ENCODE peak calls at places on chromosomes 7 and 10, in nine cellular contexts. One of them, this sample, is unnamed.

GRCh38 chr10:111473361-111473760 is 396.5 kb downstream of the ADRA2A start:
- DNase-seq in psoas muscle: no peak
- DNase-seq in Peyer's patch: no peak
- DNase-seq in fibroblast of lung: no peak
- DNase-seq in heart right ventricle: no peak
- DNase-seq in pancreas: no peak
- DNase-seq in upper lobe of left lung: no peak
- DNase-seq in GM23338: no peak
- DNase-seq in H9: no peak
- DNase-seq in this sample: no peak

GRCh38 chr10:93363891-93364648 is 118.1 kb downstream of the MYOF start:
- DNase-seq in psoas muscle: peak
- DNase-seq in Peyer's patch: no peak
- DNase-seq in fibroblast of lung: peak
- DNase-seq in heart right ventricle: peak
- DNase-seq in pancreas: no peak
- DNase-seq in upper lobe of left lung: peak
- DNase-seq in GM23338: no peak
- DNase-seq in H9: no peak
- DNase-seq in this sample: no peak

GRCh38 chr10:75408512-75408881 is 6.9 kb upstream of the ZNF503 start:
- DNase-seq in psoas muscle: peak
- DNase-seq in Peyer's patch: no peak
- DNase-seq in fibroblast of lung: no peak
- DNase-seq in heart right ventricle: peak
- DNase-seq in pancreas: peak
- DNase-seq in upper lobe of left lung: peak
- DNase-seq in GM23338: no peak
- DNase-seq in H9: no peak
- DNase-seq in this sample: no peak

GRCh38 chr10:110471566-110472139 is 26.1 kb upstream of the DUSP5 start:
- DNase-seq in psoas muscle: no peak
- DNase-seq in Peyer's patch: no peak
- DNase-seq in fibroblast of lung: peak
- DNase-seq in heart right ventricle: no peak
- DNase-seq in pancreas: no peak
- DNase-seq in upper lobe of left lung: no peak
- DNase-seq in GM23338: no peak
- DNase-seq in H9: no peak
- DNase-seq in this sample: no peak

GRCh38 chr10:34281661-34282060 is 533.4 kb downstream of the PARD3 start:
- DNase-seq in psoas muscle: no peak
- DNase-seq in Peyer's patch: no peak
- DNase-seq in fibroblast of lung: no peak
- DNase-seq in heart right ventricle: no peak
- DNase-seq in pancreas: no peak
- DNase-seq in upper lobe of left lung: no peak
- DNase-seq in GM23338: no peak
- DNase-seq in H9: no peak
- DNase-seq in this sample: no peak

GRCh38 chr10:101354584-101355070 is 662 bp downstream of the BTRC start:
- DNase-seq in psoas muscle: no peak
- DNase-seq in Peyer's patch: no peak
- DNase-seq in fibroblast of lung: no peak
- DNase-seq in heart right ventricle: no peak
- DNase-seq in pancreas: no peak
- DNase-seq in upper lobe of left lung: no peak
- DNase-seq in GM23338: no peak
- DNase-seq in H9: no peak
- DNase-seq in this sample: no peak

GRCh38 chr7:83365746-83366145 is 203.1 kb upstream of the PCLO start:
- DNase-seq in psoas muscle: no peak
- DNase-seq in Peyer's patch: no peak
- DNase-seq in fibroblast of lung: no peak
- DNase-seq in heart right ventricle: no peak
- DNase-seq in pancreas: no peak
- DNase-seq in upper lobe of left lung: no peak
- DNase-seq in GM23338: no peak
- DNase-seq in H9: no peak
- DNase-seq in this sample: no peak

GRCh38 chr7:95421847-95422444 is 12.9 kb downstream of the PON2 start:
- DNase-seq in psoas muscle: no peak
- DNase-seq in Peyer's patch: no peak
- DNase-seq in fibroblast of lung: peak
- DNase-seq in heart right ventricle: no peak
- DNase-seq in pancreas: no peak
- DNase-seq in upper lobe of left lung: no peak
- DNase-seq in GM23338: no peak
- DNase-seq in H9: no peak
- DNase-seq in this sample: no peak

GRCh38 chr7:157964016-157964415 is 623.6 kb downstream of the PTPRN2 start:
- DNase-seq in psoas muscle: no peak
- DNase-seq in Peyer's patch: no peak
- DNase-seq in fibroblast of lung: no peak
- DNase-seq in heart right ventricle: no peak
- DNase-seq in pancreas: no peak
- DNase-seq in upper lobe of left lung: peak
- DNase-seq in GM23338: no peak
- DNase-seq in H9: no peak
- DNase-seq in this sample: no peak

GRCh38 chr10:4174197-4174596 is 389.2 kb upstream of the KLF6 start:
- DNase-seq in psoas muscle: no peak
- DNase-seq in Peyer's patch: no peak
- DNase-seq in fibroblast of lung: no peak
- DNase-seq in heart right ventricle: no peak
- DNase-seq in pancreas: no peak
- DNase-seq in upper lobe of left lung: no peak
- DNase-seq in GM23338: peak
- DNase-seq in H9: peak
- DNase-seq in this sample: no peak

GRCh38 chr10:51892965-51893658 is 193.7 kb upstream of the CSTF2T start:
- DNase-seq in psoas muscle: no peak
- DNase-seq in Peyer's patch: no peak
- DNase-seq in fibroblast of lung: no peak
- DNase-seq in heart right ventricle: no peak
- DNase-seq in pancreas: no peak
- DNase-seq in upper lobe of left lung: no peak
- DNase-seq in GM23338: peak
- DNase-seq in H9: peak
- DNase-seq in this sample: no peak

GRCh38 chr7:22841954-22842353 is 19.3 kb upstream of the TOMM7 start:
- DNase-seq in psoas muscle: peak
- DNase-seq in Peyer's patch: no peak
- DNase-seq in fibroblast of lung: no peak
- DNase-seq in heart right ventricle: no peak
- DNase-seq in pancreas: no peak
- DNase-seq in upper lobe of left lung: no peak
- DNase-seq in GM23338: peak
- DNase-seq in H9: no peak
- DNase-seq in this sample: no peak

GRCh38 chr7:135976312-135977019 is 693 bp downstream of the MTPN start:
- DNase-seq in psoas muscle: no peak
- DNase-seq in Peyer's patch: no peak
- DNase-seq in fibroblast of lung: no peak
- DNase-seq in heart right ventricle: no peak
- DNase-seq in pancreas: peak
- DNase-seq in upper lobe of left lung: peak
- DNase-seq in GM23338: peak
- DNase-seq in H9: peak
- DNase-seq in this sample: no peak

GRCh38 chr10:108095932-108096925 is 931.7 kb upstream of the SORCS1 start:
- DNase-seq in psoas muscle: peak
- DNase-seq in Peyer's patch: no peak
- DNase-seq in fibroblast of lung: no peak
- DNase-seq in heart right ventricle: peak
- DNase-seq in pancreas: no peak
- DNase-seq in upper lobe of left lung: no peak
- DNase-seq in GM23338: no peak
- DNase-seq in H9: peak
- DNase-seq in this sample: no peak

GRCh38 chr10:34076443-34076842 is 738.7 kb downstream of the PARD3 start:
- DNase-seq in psoas muscle: no peak
- DNase-seq in Peyer's patch: no peak
- DNase-seq in fibroblast of lung: no peak
- DNase-seq in heart right ventricle: no peak
- DNase-seq in pancreas: no peak
- DNase-seq in upper lobe of left lung: no peak
- DNase-seq in GM23338: no peak
- DNase-seq in H9: no peak
- DNase-seq in this sample: no peak

GRCh38 chr7:153847828-153848227 is 204.4 kb upstream of the DPP6 start:
- DNase-seq in psoas muscle: no peak
- DNase-seq in Peyer's patch: no peak
- DNase-seq in fibroblast of lung: no peak
- DNase-seq in heart right ventricle: no peak
- DNase-seq in pancreas: no peak
- DNase-seq in upper lobe of left lung: no peak
- DNase-seq in GM23338: no peak
- DNase-seq in H9: no peak
- DNase-seq in this sample: no peak

GRCh38 chr7:43671520-43671919 is 57.8 kb downstream of the COA1 start:
- DNase-seq in psoas muscle: no peak
- DNase-seq in Peyer's patch: no peak
- DNase-seq in fibroblast of lung: no peak
- DNase-seq in heart right ventricle: no peak
- DNase-seq in pancreas: no peak
- DNase-seq in upper lobe of left lung: no peak
- DNase-seq in GM23338: no peak
- DNase-seq in H9: no peak
- DNase-seq in this sample: no peak

GRCh38 chr7:43669286-43670081 is 59.8 kb downstream of the COA1 start:
- DNase-seq in psoas muscle: no peak
- DNase-seq in Peyer's patch: no peak
- DNase-seq in fibroblast of lung: peak
- DNase-seq in heart right ventricle: no peak
- DNase-seq in pancreas: no peak
- DNase-seq in upper lobe of left lung: no peak
- DNase-seq in GM23338: peak
- DNase-seq in H9: peak
- DNase-seq in this sample: peak

GRCh38 chr7:43666938-43667337 is 62.4 kb downstream of the COA1 start:
- DNase-seq in psoas muscle: no peak
- DNase-seq in Peyer's patch: no peak
- DNase-seq in fibroblast of lung: peak
- DNase-seq in heart right ventricle: no peak
- DNase-seq in pancreas: no peak
- DNase-seq in upper lobe of left lung: no peak
- DNase-seq in GM23338: no peak
- DNase-seq in H9: no peak
- DNase-seq in this sample: no peak

GRCh38 chr7:43664681-43665080 is 64.6 kb downstream of the COA1 start:
- DNase-seq in psoas muscle: no peak
- DNase-seq in Peyer's patch: no peak
- DNase-seq in fibroblast of lung: no peak
- DNase-seq in heart right ventricle: no peak
- DNase-seq in pancreas: no peak
- DNase-seq in upper lobe of left lung: no peak
- DNase-seq in GM23338: no peak
- DNase-seq in H9: no peak
- DNase-seq in this sample: no peak

GRCh38 chr7:43668035-43668434 is 61.3 kb downstream of the COA1 start:
- DNase-seq in psoas muscle: no peak
- DNase-seq in Peyer's patch: no peak
- DNase-seq in fibroblast of lung: no peak
- DNase-seq in heart right ventricle: no peak
- DNase-seq in pancreas: no peak
- DNase-seq in upper lobe of left lung: no peak
- DNase-seq in GM23338: no peak
- DNase-seq in H9: no peak
- DNase-seq in this sample: no peak
- TF ChIP-seq CTCF in psoas muscle: no peak
- TF ChIP-seq CTCF in Peyer's patch: no peak
- TF ChIP-seq CTCF in fibroblast of lung: no peak
- TF ChIP-seq CTCF in heart right ventricle: no peak
- TF ChIP-seq CTCF in pancreas: no peak
- TF ChIP-seq CTCF in upper lobe of left lung: no peak
- TF ChIP-seq CTCF in GM23338: no peak
- TF ChIP-seq CTCF in H9: no peak
- TF ChIP-seq CTCF in this sample: no peak

DNA sequence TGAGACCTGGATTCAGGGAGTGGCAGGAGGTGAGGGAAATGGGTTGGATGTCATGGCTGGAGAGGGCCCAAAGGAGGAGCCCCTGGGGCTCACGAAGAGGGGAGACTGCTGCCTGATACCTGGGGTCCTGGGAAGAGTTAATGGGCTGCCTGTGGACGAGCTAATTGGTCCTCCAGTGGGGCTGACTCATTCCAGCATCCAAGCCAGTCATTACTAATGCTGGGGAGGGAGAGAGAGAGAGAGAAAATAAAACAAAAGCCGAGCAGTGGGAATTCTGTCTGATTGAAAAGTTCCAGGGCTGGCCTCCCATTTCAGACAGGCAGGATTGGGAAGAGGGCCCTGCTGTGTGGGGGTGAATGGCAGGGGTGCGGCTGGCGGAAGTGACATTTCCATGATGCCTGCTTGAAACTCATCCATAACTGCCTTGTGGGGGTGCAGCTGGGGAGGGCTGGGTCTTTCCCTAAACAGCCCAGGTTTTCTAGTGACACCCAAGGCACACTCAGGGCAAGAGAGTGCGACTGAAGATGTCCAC is 297.8 kb downstream of the RPS24 start:
- DNase-seq in psoas muscle: peak
- DNase-seq in Peyer's patch: no peak
- DNase-seq in fibroblast of lung: peak
- DNase-seq in heart right ventricle: no peak
- DNase-seq in pancreas: peak
- DNase-seq in upper lobe of left lung: no peak
- DNase-seq in GM23338: no peak
- DNase-seq in H9: peak
- DNase-seq in this sample: no peak
- H3K27ac ChIP-seq in psoas muscle: no peak
- H3K27ac ChIP-seq in Peyer's patch: no peak
- H3K27ac ChIP-seq in fibroblast of lung: no peak
- H3K27ac ChIP-seq in heart right ventricle: no peak
- H3K27ac ChIP-seq in pancreas: no peak
- H3K27ac ChIP-seq in upper lobe of left lung: no peak
- H3K27ac ChIP-seq in GM23338: no peak
- H3K27ac ChIP-seq in H9: no peak
- H3K27ac ChIP-seq in this sample: no peak

DNA sequence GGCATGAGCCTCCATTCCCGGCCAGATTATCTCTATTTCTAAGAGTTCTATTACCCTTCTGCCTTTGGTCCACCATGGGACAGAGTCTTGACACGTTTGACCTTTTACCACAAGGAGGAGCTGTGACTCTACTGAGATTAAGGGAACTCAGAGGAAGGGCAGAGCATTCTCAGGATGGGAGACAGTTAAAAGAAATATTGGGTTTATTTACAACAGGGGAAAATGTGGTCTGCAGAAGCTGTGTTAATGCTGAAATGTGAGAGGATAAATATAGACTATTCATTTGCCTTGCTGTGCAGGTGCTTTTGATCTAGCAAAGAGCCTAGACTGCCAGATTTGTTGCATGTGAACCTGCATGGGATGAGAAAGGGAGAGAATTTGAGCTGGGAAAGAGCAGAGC is 45.8 kb upstream of the PRSS58 start:
- DNase-seq in psoas muscle: no peak
- DNase-seq in Peyer's patch: no peak
- DNase-seq in fibroblast of lung: no peak
- DNase-seq in heart right ventricle: no peak
- DNase-seq in pancreas: no peak
- DNase-seq in upper lobe of left lung: no peak
- DNase-seq in GM23338: peak
- DNase-seq in H9: no peak
- DNase-seq in this sample: no peak
- TF ChIP-seq CTCF in psoas muscle: no peak
- TF ChIP-seq CTCF in Peyer's patch: peak
- TF ChIP-seq CTCF in fibroblast of lung: no peak
- TF ChIP-seq CTCF in heart right ventricle: no peak
- TF ChIP-seq CTCF in pancreas: no peak
- TF ChIP-seq CTCF in upper lobe of left lung: no peak
- TF ChIP-seq CTCF in GM23338: peak
- TF ChIP-seq CTCF in H9: peak
- TF ChIP-seq CTCF in this sample: peak

GRCh38 chr10:85643171-85643838 is 723.3 kb downstream of the GRID1 start:
- DNase-seq in psoas muscle: no peak
- DNase-seq in Peyer's patch: no peak
- DNase-seq in fibroblast of lung: no peak
- DNase-seq in heart right ventricle: no peak
- DNase-seq in pancreas: no peak
- DNase-seq in upper lobe of left lung: no peak
- DNase-seq in GM23338: no peak
- DNase-seq in H9: no peak
- DNase-seq in this sample: no peak
- H3K27ac ChIP-seq in psoas muscle: no peak
- H3K27ac ChIP-seq in Peyer's patch: no peak
- H3K27ac ChIP-seq in fibroblast of lung: no peak
- H3K27ac ChIP-seq in heart right ventricle: no peak
- H3K27ac ChIP-seq in pancreas: peak
- H3K27ac ChIP-seq in upper lobe of left lung: peak
- H3K27ac ChIP-seq in GM23338: no peak
- H3K27ac ChIP-seq in H9: no peak
- H3K27ac ChIP-seq in this sample: no peak

This sample was measured in CD4-positive, alpha-beta T cell.